ENCODE peak calls at places on chromosomes 7 and 10, in six cellular contexts. K is MCF 10A; B is activated T-helper 1 cell treated with anti-CD3 and anti-CD28 coated beads, Interleukin-2, amount 50 U/mL, for 16 hours; U is T-helper 1 cell; V is mucosa of descending colon; L is psoas muscle. A is an unnamed sample.

GRCh38 chr7:101940830-101941229 is 123.4 kb downstream of the CUX1 start:
- DNase-seq in K (no peak), B (no peak), U (no peak), V (peak), L (no peak), A (no peak)

GRCh38 chr10:61475449-61475873 is 22.3 kb upstream of the TMEM26 start:
- DNase-seq in K (peak), B (no peak), U (no peak), V (no peak), L (no peak), A (no peak)

GRCh38 chr10:33376976-33377657 is 42.6 kb upstream of the NRP1 start:
- DNase-seq in K (peak), B (no peak), U (no peak), V (no peak), L (no peak), A (no peak)

GRCh38 chr7:151451626-151452025 is 11.7 kb upstream of the CRYGN start:
- DNase-seq in K (no peak), B (no peak), U (no peak), V (no peak), L (no peak), A (no peak)

GRCh38 chr10:5501976-5502902 is 2.9 kb upstream of the CALML5 start:
- DNase-seq in K (no peak), B (no peak), U (no peak), V (no peak), L (no peak), A (no peak)

GRCh38 chr7:11615163-11615562 is 216.8 kb downstream of the THSD7A start:
- DNase-seq in K (no peak), B (no peak), U (no peak), V (no peak), L (no peak), A (no peak)

GRCh38 chr7:142885311-142886230 is at the start of gene TRPV6:
- DNase-seq in K (peak), B (no peak), U (no peak), V (peak), L (no peak), A (no peak)

GRCh38 chr7:43199333-43199732 is 86.9 kb downstream of the HECW1 start:
- DNase-seq in K (peak), B (no peak), U (no peak), V (no peak), L (no peak), A (no peak)

GRCh38 chr7:134935701-134936100 is 50.6 kb upstream of the AGBL3 start:
- DNase-seq in K (no peak), B (no peak), U (no peak), V (no peak), L (no peak), A (no peak)

GRCh38 chr10:127845756-127846155 is 47.0 kb downstream of the CLRN3 start:
- DNase-seq in K (no peak), B (no peak), U (no peak), V (no peak), L (no peak), A (no peak)

GRCh38 chr10:95346715-95347401 is 56.1 kb upstream of the PDLIM1 start:
- DNase-seq in K (no peak), B (no peak), U (no peak), V (no peak), L (no peak), A (no peak)

GRCh38 chr7:157609516-157609915 is 272.7 kb downstream of the DNAJB6 start:
- DNase-seq in K (no peak), B (no peak), U (no peak), V (no peak), L (no peak), A (no peak)

GRCh38 chr7:47354831-47355541 is 226.9 kb downstream of the TNS3 start:
- DNase-seq in K (no peak), B (no peak), U (no peak), V (peak), L (no peak), A (no peak)

GRCh38 chr7:4760952-4761351 is 14.5 kb upstream of the AP5Z1 start:
- DNase-seq in K (no peak), B (no peak), U (no peak), V (no peak), L (no peak), A (no peak)

GRCh38 chr7:115153770-115154468 is 232.0 kb downstream of the MDFIC start:
- DNase-seq in K (no peak), B (no peak), U (no peak), V (no peak), L (no peak), A (no peak)

GRCh38 chr7:152640829-152641228 is 35.1 kb downstream of the XRCC2 start:
- DNase-seq in K (no peak), B (no peak), U (no peak), V (no peak), L (no peak), A (no peak)

GRCh38 chr10:3222068-3222467 is 49.5 kb upstream of the PITRM1 start:
- DNase-seq in K (peak), B (no peak), U (no peak), V (no peak), L (no peak), A (no peak)

GRCh38 chr7:119374436-119374835 is 898.5 kb upstream of the KCND2 start:
- DNase-seq in K (no peak), B (no peak), U (no peak), V (no peak), L (no peak), A (no peak)

GRCh38 chr10:71909399-71910083 is 54.7 kb upstream of the CHST3 start:
- DNase-seq in K (no peak), B (no peak), U (no peak), V (no peak), L (no peak), A (no peak)

GRCh38 chr10:79349766-79350406 is 2.6 kb downstream of the PPIF start:
- DNase-seq in K (no peak), B (no peak), U (no peak), V (no peak), L (no peak), A (no peak)

GRCh38 chr10:116760919-116761318 is 18.6 kb upstream of the HSPA12A start:
- DNase-seq in K (no peak), B (no peak), U (no peak), V (no peak), L (no peak), A (no peak)

A was measured in keratinocyte.